ENCODE peak calls at places on chromosomes 16 and 17, in nine cellular contexts. One of them, this sample, is unnamed.

GRCh38 chr16:67528870-67529638 is 425 bp downstream of the RIPOR1 start:
- DNase-seq in heart left ventricle: no peak
- DNase-seq in astrocyte: no peak
- DNase-seq in BJ: no peak
- DNase-seq in prostate gland: no peak
- DNase-seq in CD8-positive, alpha-beta T cell: no peak
- DNase-seq in fibroblast of lung: peak; percentile 48
- DNase-seq in uterus: peak; percentile 39
- DNase-seq in kidney epithelial cell: no peak
- DNase-seq in this sample: peak; percentile 43

GRCh38 chr16:69223882-69224281 is 36.9 kb downstream of the SNTB2 start:
- DNase-seq in heart left ventricle: no peak
- DNase-seq in astrocyte: peak; percentile 51
- DNase-seq in BJ: no peak
- DNase-seq in prostate gland: no peak
- DNase-seq in CD8-positive, alpha-beta T cell: no peak
- DNase-seq in fibroblast of lung: peak; percentile 62
- DNase-seq in uterus: no peak
- DNase-seq in kidney epithelial cell: no peak
- DNase-seq in this sample: peak; percentile 42

GRCh38 chr16:75219838-75220237 is 1.1 kb downstream of the CTRB1 start:
- DNase-seq in heart left ventricle: no peak
- DNase-seq in astrocyte: no peak
- DNase-seq in BJ: no peak
- DNase-seq in prostate gland: no peak
- DNase-seq in CD8-positive, alpha-beta T cell: peak; percentile 54
- DNase-seq in fibroblast of lung: no peak
- DNase-seq in uterus: no peak
- DNase-seq in kidney epithelial cell: no peak
- DNase-seq in this sample: no peak

GRCh38 chr16:63066552-63066951 is 1030.3 kb upstream of the CDH8 start:
- DNase-seq in heart left ventricle: no peak
- DNase-seq in astrocyte: no peak
- DNase-seq in BJ: no peak
- DNase-seq in prostate gland: no peak
- DNase-seq in CD8-positive, alpha-beta T cell: no peak
- DNase-seq in fibroblast of lung: no peak
- DNase-seq in uterus: no peak
- DNase-seq in kidney epithelial cell: no peak
- DNase-seq in this sample: no peak

GRCh38 chr16:83113811-83114210 is 487.0 kb downstream of the CDH13 start:
- DNase-seq in heart left ventricle: no peak
- DNase-seq in astrocyte: no peak
- DNase-seq in BJ: no peak
- DNase-seq in prostate gland: no peak
- DNase-seq in CD8-positive, alpha-beta T cell: no peak
- DNase-seq in fibroblast of lung: no peak
- DNase-seq in uterus: no peak
- DNase-seq in kidney epithelial cell: no peak
- DNase-seq in this sample: no peak

GRCh38 chr17:75262112-75262606 is 480 bp downstream of the MRPS7 start:
- DNase-seq in heart left ventricle: no peak
- DNase-seq in astrocyte: no peak
- DNase-seq in BJ: no peak
- DNase-seq in prostate gland: no peak
- DNase-seq in CD8-positive, alpha-beta T cell: no peak
- DNase-seq in fibroblast of lung: peak; percentile 51
- DNase-seq in uterus: no peak
- DNase-seq in kidney epithelial cell: no peak
- DNase-seq in this sample: no peak

GRCh38 chr17:74452027-74452840 is 14.2 kb upstream of the CD300A start:
- DNase-seq in heart left ventricle: peak; percentile 59
- DNase-seq in astrocyte: no peak
- DNase-seq in BJ: no peak
- DNase-seq in prostate gland: no peak
- DNase-seq in CD8-positive, alpha-beta T cell: no peak
- DNase-seq in fibroblast of lung: no peak
- DNase-seq in uterus: no peak
- DNase-seq in kidney epithelial cell: no peak
- DNase-seq in this sample: no peak

GRCh38 chr17:75571197-75571884 is 16.3 kb upstream of the MYO15B start:
- DNase-seq in heart left ventricle: peak; percentile 51
- DNase-seq in astrocyte: no peak
- DNase-seq in BJ: no peak
- DNase-seq in prostate gland: no peak
- DNase-seq in CD8-positive, alpha-beta T cell: no peak
- DNase-seq in fibroblast of lung: peak; percentile 9
- DNase-seq in uterus: no peak
- DNase-seq in kidney epithelial cell: no peak
- DNase-seq in this sample: no peak

GRCh38 chr17:17304521-17304985 is 1.4 kb downstream of the NT5M start:
- DNase-seq in heart left ventricle: no peak
- DNase-seq in astrocyte: no peak
- DNase-seq in BJ: no peak
- DNase-seq in prostate gland: no peak
- DNase-seq in CD8-positive, alpha-beta T cell: no peak
- DNase-seq in fibroblast of lung: no peak
- DNase-seq in uterus: no peak
- DNase-seq in kidney epithelial cell: no peak
- DNase-seq in this sample: no peak

GRCh38 chr17:77859411-77859810 is 99.1 kb upstream of the TNRC6C start:
- DNase-seq in heart left ventricle: no peak
- DNase-seq in astrocyte: no peak
- DNase-seq in BJ: no peak
- DNase-seq in prostate gland: no peak
- DNase-seq in CD8-positive, alpha-beta T cell: no peak
- DNase-seq in fibroblast of lung: no peak
- DNase-seq in uterus: no peak
- DNase-seq in kidney epithelial cell: no peak
- DNase-seq in this sample: no peak

GRCh38 chr16:2529961-2530628 is 1.1 kb downstream of the CEMP1 start:
- DNase-seq in heart left ventricle: no peak
- DNase-seq in astrocyte: no peak
- DNase-seq in BJ: no peak
- DNase-seq in prostate gland: no peak
- DNase-seq in CD8-positive, alpha-beta T cell: no peak
- DNase-seq in fibroblast of lung: no peak
- DNase-seq in uterus: no peak
- DNase-seq in kidney epithelial cell: no peak
- DNase-seq in this sample: no peak

GRCh38 chr17:7440823-7441174 is 1.5 kb downstream of the FGF11 start:
- DNase-seq in heart left ventricle: peak; percentile 62
- DNase-seq in astrocyte: peak; percentile 45
- DNase-seq in BJ: no peak
- DNase-seq in prostate gland: no peak
- DNase-seq in CD8-positive, alpha-beta T cell: no peak
- DNase-seq in fibroblast of lung: peak; percentile 57
- DNase-seq in uterus: peak; percentile 38
- DNase-seq in kidney epithelial cell: no peak
- DNase-seq in this sample: no peak

GRCh38 chr16:16151315-16151714 is 72.0 kb downstream of the ABCC6 start:
- DNase-seq in heart left ventricle: no peak
- DNase-seq in astrocyte: peak; percentile 19
- DNase-seq in BJ: no peak
- DNase-seq in prostate gland: no peak
- DNase-seq in CD8-positive, alpha-beta T cell: no peak
- DNase-seq in fibroblast of lung: peak; percentile 35
- DNase-seq in uterus: no peak
- DNase-seq in kidney epithelial cell: no peak
- DNase-seq in this sample: no peak

GRCh38 chr17:16328997-16329396 is 24.3 kb downstream of the CENPV start:
- DNase-seq in heart left ventricle: no peak
- DNase-seq in astrocyte: no peak
- DNase-seq in BJ: no peak
- DNase-seq in prostate gland: no peak
- DNase-seq in CD8-positive, alpha-beta T cell: no peak
- DNase-seq in fibroblast of lung: no peak
- DNase-seq in uterus: no peak
- DNase-seq in kidney epithelial cell: no peak
- DNase-seq in this sample: no peak

GRCh38 chr17:56064506-56064905 is 88.8 kb upstream of the ANKFN1 start:
- DNase-seq in heart left ventricle: no peak
- DNase-seq in astrocyte: no peak
- DNase-seq in BJ: no peak
- DNase-seq in prostate gland: no peak
- DNase-seq in CD8-positive, alpha-beta T cell: no peak
- DNase-seq in fibroblast of lung: no peak
- DNase-seq in uterus: no peak
- DNase-seq in kidney epithelial cell: no peak
- DNase-seq in this sample: no peak

GRCh38 chr17:82881900-82882714 is 42.3 kb upstream of the ZNF750 start:
- DNase-seq in heart left ventricle: peak; percentile 58
- DNase-seq in astrocyte: no peak
- DNase-seq in BJ: no peak
- DNase-seq in prostate gland: no peak
- DNase-seq in CD8-positive, alpha-beta T cell: no peak
- DNase-seq in fibroblast of lung: no peak
- DNase-seq in uterus: no peak
- DNase-seq in kidney epithelial cell: no peak
- DNase-seq in this sample: peak; percentile 15

GRCh38 chr17:1002771-1003555 is 6.0 kb downstream of the TIMM22 start:
- DNase-seq in heart left ventricle: no peak
- DNase-seq in astrocyte: peak; percentile 67
- DNase-seq in BJ: peak; percentile 36
- DNase-seq in prostate gland: no peak
- DNase-seq in CD8-positive, alpha-beta T cell: no peak
- DNase-seq in fibroblast of lung: peak; percentile 76
- DNase-seq in uterus: no peak
- DNase-seq in kidney epithelial cell: no peak
- DNase-seq in this sample: peak; percentile 77

GRCh38 chr17:4588391-4588790 is 4.1 kb downstream of the SMTNL2 start:
- DNase-seq in heart left ventricle: peak; percentile 78
- DNase-seq in astrocyte: no peak
- DNase-seq in BJ: no peak
- DNase-seq in prostate gland: no peak
- DNase-seq in CD8-positive, alpha-beta T cell: no peak
- DNase-seq in fibroblast of lung: no peak
- DNase-seq in uterus: peak; percentile 41
- DNase-seq in kidney epithelial cell: no peak
- DNase-seq in this sample: no peak

GRCh38 chr17:29021251-29021650 is 15.4 kb upstream of the SEZ6 start:
- DNase-seq in heart left ventricle: no peak
- DNase-seq in astrocyte: no peak
- DNase-seq in BJ: no peak
- DNase-seq in prostate gland: no peak
- DNase-seq in CD8-positive, alpha-beta T cell: no peak
- DNase-seq in fibroblast of lung: no peak
- DNase-seq in uterus: no peak
- DNase-seq in kidney epithelial cell: no peak
- DNase-seq in this sample: no peak

GRCh38 chr16:71572497-71573116 is 4.3 kb downstream of the TAT start:
- DNase-seq in heart left ventricle: no peak
- DNase-seq in astrocyte: no peak
- DNase-seq in BJ: no peak
- DNase-seq in prostate gland: no peak
- DNase-seq in CD8-positive, alpha-beta T cell: no peak
- DNase-seq in fibroblast of lung: no peak
- DNase-seq in uterus: no peak
- DNase-seq in kidney epithelial cell: no peak
- DNase-seq in this sample: no peak
- H3K4me3 ChIP-seq in heart left ventricle: no peak overlapping the region
- H3K4me3 ChIP-seq in astrocyte: no peak overlapping the region
- H3K4me3 ChIP-seq in BJ: no peak overlapping the region
- H3K4me3 ChIP-seq in prostate gland: no peak overlapping the region
- H3K4me3 ChIP-seq in CD8-positive, alpha-beta T cell: no peak overlapping the region
- H3K4me3 ChIP-seq in fibroblast of lung: no peak overlapping the region
- H3K4me3 ChIP-seq in uterus: no peak overlapping the region
- H3K4me3 ChIP-seq in kidney epithelial cell: no peak overlapping the region
- H3K4me3 ChIP-seq in this sample: no peak overlapping the region

GRCh38 chr17:49859991-49860953 is 12.4 kb upstream of the TAC4 start:
- DNase-seq in heart left ventricle: no peak
- DNase-seq in astrocyte: no peak
- DNase-seq in BJ: no peak
- DNase-seq in prostate gland: no peak
- DNase-seq in CD8-positive, alpha-beta T cell: no peak
- DNase-seq in fibroblast of lung: no peak
- DNase-seq in uterus: no peak
- DNase-seq in kidney epithelial cell: no peak
- DNase-seq in this sample: no peak
- TF ChIP-seq CTCF in heart left ventricle: no peak
- TF ChIP-seq CTCF in astrocyte: no peak
- TF ChIP-seq CTCF in BJ: no peak
- TF ChIP-seq CTCF in prostate gland: no peak
- TF ChIP-seq CTCF in CD8-positive, alpha-beta T cell: no peak
- TF ChIP-seq CTCF in fibroblast of lung: no peak
- TF ChIP-seq CTCF in uterus: no peak
- TF ChIP-seq CTCF in kidney epithelial cell: peak; percentile 3
- TF ChIP-seq CTCF in this sample: no peak

GRCh38 chr16:629289-630023 is 1.3 kb upstream of the WFIKKN1 start:
- DNase-seq in heart left ventricle: no peak
- DNase-seq in astrocyte: no peak
- DNase-seq in BJ: no peak
- DNase-seq in prostate gland: no peak
- DNase-seq in CD8-positive, alpha-beta T cell: no peak
- DNase-seq in fibroblast of lung: no peak
- DNase-seq in uterus: peak; percentile 38
- DNase-seq in kidney epithelial cell: no peak
- DNase-seq in this sample: no peak
- H3K4me3 ChIP-seq in heart left ventricle: no peak overlapping the region
- H3K4me3 ChIP-seq in astrocyte: no peak overlapping the region
- H3K4me3 ChIP-seq in BJ: no peak overlapping the region
- H3K4me3 ChIP-seq in prostate gland: no peak overlapping the region
- H3K4me3 ChIP-seq in CD8-positive, alpha-beta T cell: no peak overlapping the region
- H3K4me3 ChIP-seq in fibroblast of lung: no peak overlapping the region
- H3K4me3 ChIP-seq in uterus: no peak overlapping the region
- H3K4me3 ChIP-seq in kidney epithelial cell: no peak overlapping the region
- H3K4me3 ChIP-seq in this sample: no peak overlapping the region

GRCh38 chr17:57735230-57735629 is 9.9 kb downstream of the CCDC182 start:
- DNase-seq in heart left ventricle: no peak
- DNase-seq in astrocyte: no peak
- DNase-seq in BJ: no peak
- DNase-seq in prostate gland: no peak
- DNase-seq in CD8-positive, alpha-beta T cell: no peak
- DNase-seq in fibroblast of lung: no peak
- DNase-seq in uterus: no peak
- DNase-seq in kidney epithelial cell: no peak
- DNase-seq in this sample: no peak

GRCh38 chr17:57732062-57732461 is 13.0 kb downstream of the CCDC182 start:
- DNase-seq in heart left ventricle: no peak
- DNase-seq in astrocyte: no peak
- DNase-seq in BJ: no peak
- DNase-seq in prostate gland: no peak
- DNase-seq in CD8-positive, alpha-beta T cell: no peak
- DNase-seq in fibroblast of lung: no peak
- DNase-seq in uterus: no peak
- DNase-seq in kidney epithelial cell: no peak
- DNase-seq in this sample: no peak

GRCh38 chr17:57733085-57733484 is 12.0 kb downstream of the CCDC182 start:
- DNase-seq in heart left ventricle: no peak
- DNase-seq in astrocyte: no peak
- DNase-seq in BJ: no peak
- DNase-seq in prostate gland: no peak
- DNase-seq in CD8-positive, alpha-beta T cell: no peak
- DNase-seq in fibroblast of lung: no peak
- DNase-seq in uterus: no peak
- DNase-seq in kidney epithelial cell: no peak
- DNase-seq in this sample: no peak

GRCh38 chr17:57737450-57737849 is 7.6 kb downstream of the CCDC182 start:
- DNase-seq in heart left ventricle: no peak
- DNase-seq in astrocyte: no peak
- DNase-seq in BJ: no peak
- DNase-seq in prostate gland: no peak
- DNase-seq in CD8-positive, alpha-beta T cell: no peak
- DNase-seq in fibroblast of lung: no peak
- DNase-seq in uterus: no peak
- DNase-seq in kidney epithelial cell: no peak
- DNase-seq in this sample: no peak

GRCh38 chr17:57735707-57736106 is 9.4 kb downstream of the CCDC182 start:
- DNase-seq in heart left ventricle: no peak
- DNase-seq in astrocyte: no peak
- DNase-seq in BJ: no peak
- DNase-seq in prostate gland: no peak
- DNase-seq in CD8-positive, alpha-beta T cell: no peak
- DNase-seq in fibroblast of lung: no peak
- DNase-seq in uterus: no peak
- DNase-seq in kidney epithelial cell: no peak
- DNase-seq in this sample: no peak
- TF ChIP-seq CTCF in heart left ventricle: no peak
- TF ChIP-seq CTCF in astrocyte: no peak
- TF ChIP-seq CTCF in BJ: peak; percentile 14
- TF ChIP-seq CTCF in prostate gland: no peak
- TF ChIP-seq CTCF in CD8-positive, alpha-beta T cell: peak; percentile 30
- TF ChIP-seq CTCF in fibroblast of lung: no peak
- TF ChIP-seq CTCF in uterus: no peak
- TF ChIP-seq CTCF in kidney epithelial cell: peak; percentile 57
- TF ChIP-seq CTCF in this sample: peak; percentile 24

This sample was measured in AG10803.